ENCODE peak calls at places on chromosomes 6 and 20, in eight cellular contexts. Y is A549, M is testis, Z is sigmoid colon, D is ovary, T is body of pancreas, X is IMR-90, C is HCT116. E is an unnamed sample.

GRCh38 chr20:62555642-62556420 is 80.0 kb upstream of the GATA5 start:
- DNase-seq in Y (no peak), M (no peak), Z (no peak), D (no peak), T (no peak), X (no peak), C (no peak), E (no peak)

GRCh38 chr6:157434349-157435016 is 53.5 kb downstream of the ZDHHC14 start:
- DNase-seq in Y (no peak), M (peak; percentile 52), Z (no peak), D (peak; percentile 62), T (peak; percentile 37), X (no peak), C (no peak), E (peak; percentile 88)

GRCh38 chr6:128509709-128510108 is 10.7 kb downstream of the PTPRK start:
- DNase-seq in Y (no peak), M (no peak), Z (no peak), D (no peak), T (no peak), X (no peak), C (no peak), E (no peak)

GRCh38 chr6:144133225-144133821 is 17.0 kb upstream of the STX11 start:
- DNase-seq in Y (no peak), M (no peak), Z (no peak), D (no peak), T (no peak), X (no peak), C (no peak), E (no peak)

GRCh38 chr6:169785566-169785965 is 34.1 kb downstream of the ERMARD start:
- DNase-seq in Y (no peak), M (no peak), Z (no peak), D (no peak), T (no peak), X (no peak), C (no peak), E (no peak)

GRCh38 chr6:31525932-31526591 is 2.7 kb upstream of the MCCD1 start:
- DNase-seq in Y (no peak), M (peak; percentile 0), Z (no peak), D (no peak), T (no peak), X (peak; percentile 57), C (no peak), E (no peak)

GRCh38 chr6:124958149-124958548 is 4.1 kb upstream of the RNF217 start:
- DNase-seq in Y (no peak), M (no peak), Z (no peak), D (no peak), T (no peak), X (no peak), C (no peak), E (no peak)

GRCh38 chr6:167469655-167470054 is 144.8 kb downstream of the TTLL2 start:
- DNase-seq in Y (no peak), M (peak; percentile 70), Z (no peak), D (peak; percentile 77), T (no peak), X (no peak), C (no peak), E (no peak)

GRCh38 chr20:6265204-6265904 is 142.5 kb upstream of the FERMT1 start:
- DNase-seq in Y (peak; percentile 8), M (no peak), Z (no peak), D (no peak), T (peak; percentile 7), X (peak; percentile 73), C (peak; percentile 7), E (no peak)

GRCh38 chr6:168158980-168159349 is 80.0 kb upstream of the FRMD1 start:
- DNase-seq in Y (no peak), M (no peak), Z (peak; percentile 46), D (no peak), T (no peak), X (no peak), C (no peak), E (no peak)

GRCh38 chr20:5309971-5310370 is 6.8 kb downstream of the PROKR2 start:
- DNase-seq in Y (no peak), M (no peak), Z (no peak), D (no peak), T (no peak), X (peak; percentile 10), C (no peak), E (no peak)

GRCh38 chr6:69349776-69350175 is 447.0 kb downstream of the LMBRD1 start:
- DNase-seq in Y (no peak), M (peak; percentile 17), Z (no peak), D (no peak), T (no peak), X (no peak), C (no peak), E (no peak)

GRCh38 chr20:10800288-10800687 is 126.5 kb upstream of the JAG1 start:
- DNase-seq in Y (no peak), M (no peak), Z (no peak), D (no peak), T (no peak), X (no peak), C (no peak), E (no peak)

GRCh38 chr6:81194374-81194773 is 558.1 kb downstream of the TENT5A start:
- DNase-seq in Y (no peak), M (no peak), Z (no peak), D (no peak), T (no peak), X (no peak), C (no peak), E (no peak)

DNA sequence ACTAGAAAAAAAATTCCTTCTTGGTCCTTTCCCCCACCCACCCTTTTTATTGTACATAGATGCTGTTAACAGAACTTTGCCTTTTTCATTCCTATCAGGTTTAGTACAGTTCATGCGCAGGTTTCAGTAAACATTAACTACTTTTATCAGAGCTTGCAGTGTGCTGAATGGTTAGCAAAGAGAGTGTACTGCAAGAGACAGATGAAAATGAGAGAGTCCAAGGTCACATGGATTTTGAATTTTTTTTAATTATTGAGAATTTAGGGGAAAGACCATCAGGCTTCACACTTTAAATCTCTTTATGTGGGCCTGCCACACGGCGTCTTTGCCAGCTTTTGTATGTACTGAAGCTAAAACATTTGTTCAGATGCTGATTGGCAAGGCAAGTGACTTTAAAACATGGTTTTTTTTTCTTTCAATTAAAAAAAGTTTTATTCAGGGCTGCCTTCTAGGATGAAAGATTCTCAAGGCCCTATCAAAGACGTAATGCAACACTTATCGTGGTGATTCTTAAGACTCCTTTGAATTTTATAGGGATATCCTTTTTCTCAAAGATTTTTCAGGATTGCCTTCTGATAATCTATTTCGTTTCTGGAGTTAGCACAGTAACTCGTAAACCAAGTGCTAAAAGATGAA is 32.2 kb downstream of the RREB1 start:
- DNase-seq in Y (no peak), M (no peak), Z (no peak), D (no peak), T (no peak), X (no peak), C (no peak), E (no peak)
- TF ChIP-seq POLR2A in Y (no peak), M (no peak), Z (no peak), D (no peak), T (no peak), X (no peak), C (no peak), E (no peak)

DNA sequence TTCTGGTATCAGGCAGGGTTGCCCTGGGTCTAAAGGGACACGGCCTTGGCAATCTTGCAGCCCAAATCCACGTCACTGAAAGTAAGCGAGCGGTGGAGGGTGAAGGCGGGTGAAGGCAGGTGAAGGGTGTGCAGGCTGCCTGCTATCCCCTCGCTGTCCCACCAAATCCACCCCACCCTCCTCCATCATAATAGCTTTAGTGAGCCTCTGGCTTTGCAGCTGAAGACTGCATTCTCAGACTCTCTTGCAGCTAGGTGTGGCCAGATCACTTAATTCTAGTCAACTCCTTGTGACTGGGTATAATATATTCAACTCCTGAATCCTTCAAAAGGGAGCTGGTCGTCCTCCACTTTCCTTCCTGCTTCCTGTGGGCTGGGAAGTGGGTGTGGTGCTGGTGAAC is 126.7 kb upstream of the TRAF3IP2 start:
- DNase-seq in Y (no peak), M (no peak), Z (no peak), D (no peak), T (no peak), X (no peak), C (no peak), E (no peak)
- H3K4me3 ChIP-seq in Y (no peak overlapping the region), M (no peak overlapping the region), Z (no peak overlapping the region), D (no peak overlapping the region), T (no peak overlapping the region), X (no peak overlapping the region), C (no peak overlapping the region), E (no peak overlapping the region)

DNA sequence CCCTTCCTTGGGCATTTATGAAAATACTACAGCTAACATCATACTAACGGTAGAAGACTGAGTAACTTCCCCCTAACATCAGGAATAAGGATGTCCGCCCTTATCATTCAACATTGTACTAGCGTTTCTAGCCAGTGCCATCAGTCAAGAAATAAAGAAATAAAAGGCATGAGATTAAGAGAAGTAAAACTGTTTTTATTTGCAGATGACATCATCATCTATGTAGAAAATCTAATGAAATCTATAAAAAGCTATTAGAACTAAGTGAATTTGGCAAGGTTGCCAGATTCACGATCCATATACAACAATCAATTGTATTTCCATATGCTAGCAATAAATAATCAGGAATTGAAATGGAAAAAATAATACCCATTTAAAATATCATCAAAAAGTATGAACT is 54.6 kb downstream of the STK35 start:
- DNase-seq in Y (no peak), M (no peak), Z (no peak), D (no peak), T (no peak), X (no peak), C (no peak), E (no peak)
- TF ChIP-seq CTCF in Y (no peak), M (no peak), Z (no peak), D (no peak), T (no peak), X (no peak), C (no peak), E (no peak)

DNA sequence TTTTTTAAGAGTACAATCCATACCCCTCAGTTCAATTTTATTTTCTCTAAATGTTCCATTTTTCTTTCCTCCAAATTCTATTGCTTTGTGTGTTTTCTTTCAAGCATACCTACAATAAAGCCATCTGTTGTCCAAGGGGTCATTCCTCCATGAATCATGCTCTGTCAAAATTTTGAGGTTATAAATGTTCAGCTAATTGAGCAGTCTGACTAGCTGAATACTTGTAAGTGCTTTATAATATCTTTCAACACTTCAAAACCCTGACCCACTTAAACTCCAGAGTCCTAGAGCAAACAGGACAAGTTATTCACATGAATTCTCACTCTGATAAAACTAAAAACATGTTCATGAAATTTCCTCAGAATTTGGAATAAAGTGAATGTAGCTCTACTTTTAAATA is 33.4 kb upstream of the EYA4 start:
- DNase-seq in Y (no peak), M (no peak), Z (no peak), D (no peak), T (no peak), X (no peak), C (no peak), E (no peak)
- TF ChIP-seq POLR2A in Y (no peak), M (no peak), Z (no peak), D (no peak), T (no peak), X (no peak), C (no peak), E (no peak)

E was measured in adrenal gland.